ENCODE peak calls at places on chromosomes 6 and 20, in four cellular contexts. K, W, E and I are unnamed samples.

GRCh38 chr6:111092006-111092405 is 4.7 kb downstream of the SLC16A10 start:
- DNase-seq in E (no peak), K (no peak), W (no peak), I (no peak)

GRCh38 chr6:93424303-93425064 is 5.1 kb upstream of the EPHA7 start:
- DNase-seq in K (no peak), W (no peak), E (no peak), I (no peak)

GRCh38 chr6:108166664-108167448 is 1.0 kb downstream of the NR2E1 start:
- DNase-seq in E (no peak), W (no peak), K (no peak), I (no peak)

GRCh38 chr6:108800510-108800909 is 47.7 kb upstream of the ARMC2 start:
- DNase-seq in K (no peak), W (no peak), E (no peak), I (no peak)

GRCh38 chr6:17865243-17865642 is 122.2 kb downstream of the KIF13A start:
- DNase-seq in E (no peak), K (no peak), W (no peak), I (peak)

GRCh38 chr6:156387472-156387871 is 389.7 kb upstream of the ARID1B start:
- DNase-seq in K (no peak), W (no peak), E (no peak), I (no peak)

GRCh38 chr6:80488190-80488589 is 381.7 kb downstream of the BCKDHB start:
- DNase-seq in W (peak), E (no peak), K (no peak), I (no peak)

GRCh38 chr6:143575440-143575839 is 63.9 kb upstream of the FUCA2 start:
- DNase-seq in W (peak), E (peak), K (no peak), I (peak)

GRCh38 chr20:18388860-18389259 is 78.0 kb downstream of the DZANK1 start:
- DNase-seq in K (no peak), E (no peak), W (peak), I (peak)

GRCh38 chr6:153790881-153791473 is 248.1 kb upstream of the OPRM1 start:
- DNase-seq in K (no peak), W (peak), E (no peak), I (peak)

GRCh38 chr6:161850572-161850971 is 576.7 kb upstream of the AGPAT4 start:
- DNase-seq in E (no peak), W (no peak), K (no peak), I (no peak)

GRCh38 chr6:31814677-31815024 is 432 bp downstream of the HSPA1L start:
- DNase-seq in K (peak), E (peak), W (peak), I (peak)

GRCh38 chr20:17648782-17649730 is 33.0 kb downstream of the RRBP1 start:
- DNase-seq in E (peak), W (no peak), K (no peak), I (no peak)

GRCh38 chr6:28371706-28372451 is 22.1 kb downstream of the ZKSCAN3 start:
- DNase-seq in K (no peak), E (peak), W (no peak), I (no peak)

GRCh38 chr20:23622839-23623343 is 14.9 kb downstream of the CST3 start:
- DNase-seq in E (peak), K (no peak), W (peak), I (peak)

GRCh38 chr20:62818592-62819493 is 2.0 kb downstream of the COL9A3 start:
- DNase-seq in W (peak), E (no peak), K (no peak), I (no peak)

GRCh38 chr20:62643521-62644043 is 1.3 kb downstream of the SLCO4A1 start:
- DNase-seq in E (no peak), K (no peak), W (no peak), I (no peak)

GRCh38 chr20:23601715-23602114 is 4.0 kb downstream of the CST9 start:
- DNase-seq in E (no peak), K (no peak), W (no peak), I (no peak)

GRCh38 chr20:48194578-48194977 is 409.3 kb upstream of the SULF2 start:
- DNase-seq in K (no peak), W (no peak), E (no peak), I (no peak)

GRCh38 chr6:25016311-25016710 is 80.6 kb upstream of the RIPOR2 start:
- DNase-seq in E (no peak), K (no peak), W (no peak), I (no peak)

GRCh38 chr6:31401403-31401802 is 2.0 kb upstream of the MICA start:
- DNase-seq in W (peak), K (no peak), E (no peak), I (peak)

GRCh38 chr6:89670935-89671565 is 32.5 kb upstream of the LYRM2 start:
- DNase-seq in E (no peak), K (no peak), W (no peak), I (no peak)

GRCh38 chr6:29744621-29745020 is 21.4 kb downstream of the HLA-F start:
- DNase-seq in W (no peak), K (no peak), E (no peak), I (no peak)
- TF ChIP-seq ATF3 in W (no peak), K (no peak), E (no peak), I (no peak)

GRCh38 chr6:63844287-63844686 is 208.7 kb downstream of the PHF3 start:
- DNase-seq in W (no peak), K (no peak), E (no peak), I (no peak)
- TF ChIP-seq FOSL1 in W (no peak), K (no peak), E (no peak), I (no peak)

DNA sequence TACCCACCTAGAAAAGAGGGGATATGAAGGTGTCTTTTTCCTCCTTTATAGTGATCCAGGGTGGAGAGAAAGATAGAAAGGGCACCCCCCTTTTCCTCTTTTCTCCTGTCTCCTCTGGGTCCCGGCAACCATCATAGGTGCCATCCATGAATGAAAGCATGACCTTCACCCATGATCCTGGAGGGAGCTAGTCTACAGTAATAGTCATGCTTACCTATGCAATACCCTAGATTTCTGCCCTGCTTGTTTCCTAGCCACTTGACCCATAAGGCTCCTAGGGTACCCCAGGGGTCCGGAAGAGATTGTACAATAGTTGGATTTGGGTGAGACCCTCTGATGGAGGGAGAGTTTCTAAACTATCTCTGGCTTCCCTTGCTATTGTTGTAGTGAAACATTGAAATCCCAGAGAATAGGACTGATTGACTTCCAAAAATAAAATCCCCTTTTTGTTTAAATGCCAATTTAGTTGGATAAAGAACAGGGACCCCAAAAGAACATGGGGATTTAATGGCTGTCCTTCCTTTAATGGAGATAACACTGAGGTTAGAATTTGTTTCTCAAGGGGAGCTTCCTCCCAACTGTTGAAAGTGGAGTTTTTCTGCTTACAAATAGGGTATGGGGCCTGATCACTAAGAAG is 366.8 kb upstream of the KHDRBS2 start:
- DNase-seq in E (no peak), W (no peak), K (no peak), I (peak)
- TF ChIP-seq ATF3 in E (no peak), W (no peak), K (no peak), I (no peak)

DNA sequence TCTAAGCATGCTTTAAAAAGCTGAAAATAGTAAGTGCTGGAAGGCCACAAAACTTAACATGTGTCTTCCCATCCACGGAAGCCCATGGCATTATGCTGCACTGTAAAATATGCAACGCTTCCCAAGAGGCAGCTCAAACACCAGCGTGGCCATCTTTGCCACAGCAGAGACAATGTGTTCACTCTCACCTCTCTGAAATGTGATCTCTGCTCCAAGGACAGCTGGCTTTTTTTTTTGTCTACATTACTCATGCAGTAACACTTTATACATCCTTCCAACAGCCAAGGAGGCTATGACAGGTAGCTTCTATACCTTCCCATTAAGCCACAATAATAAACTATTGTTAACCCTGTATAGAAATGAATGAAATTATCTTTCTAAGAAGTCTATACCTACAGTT is 49.2 kb downstream of the BLOC1S5 start:
- DNase-seq in E (no peak), K (no peak), W (peak), I (no peak)
- TF ChIP-seq FOSL1 in E (no peak), K (no peak), W (no peak), I (no peak)